ENCODE peak calls at places on chromosomes 6 and 20, in seven cellular contexts. E, F, Q, J, G, M and U are unnamed samples.
A peak's percentile ranks its signal among the peaks of the same experiment; 100 is the strongest.

GRCh38 chr6:116105247-116105646 is 4.6 kb downstream of the NT5DC1 start:
- DNase-seq in E (no peak), F (no peak), J (no peak), G (no peak), Q (no peak), M (no peak), U (no peak)

GRCh38 chr6:44663860-44664584 is 276.5 kb downstream of the CDC5L start:
- DNase-seq in Q (no peak), M (no peak), F (no peak), J (no peak), E (no peak), G (no peak), U (no peak)

GRCh38 chr6:98838027-98838426 is 3.7 kb downstream of the POU3F2 start:
- DNase-seq in G (no peak), M (no peak), F (no peak), E (no peak), J (no peak), Q (no peak), U (no peak)

GRCh38 chr6:25750911-25751310 is 3.6 kb upstream of the SLC17A4 start:
- DNase-seq in E (no peak), G (no peak), Q (no peak), J (peak; percentile 48), M (no peak), F (no peak), U (no peak)

GRCh38 chr20:46827718-46828458 is 66.8 kb upstream of the EYA2 start:
- DNase-seq in F (no peak), Q (no peak), E (no peak), G (no peak), J (no peak), M (no peak), U (no peak)

GRCh38 chr20:18805881-18806280 is 7.7 kb upstream of the SCP2D1 start:
- DNase-seq in J (no peak), F (no peak), E (no peak), Q (peak; percentile 55), M (peak; percentile 13), G (no peak), U (no peak)

GRCh38 chr20:47817573-47817972 is 32.3 kb upstream of the SULF2 start:
- DNase-seq in G (no peak), M (no peak), J (no peak), E (no peak), F (no peak), Q (peak; percentile 89), U (no peak)

GRCh38 chr6:130671119-130672104 is 155.8 kb upstream of the SMLR1 start:
- DNase-seq in Q (no peak), G (no peak), F (no peak), J (no peak), M (no peak), E (no peak), U (no peak)

GRCh38 chr6:34350937-34351217 is 41.6 kb downstream of the NUDT3 start:
- DNase-seq in G (no peak), Q (no peak), M (no peak), F (no peak), J (no peak), E (no peak), U (no peak)

DNA sequence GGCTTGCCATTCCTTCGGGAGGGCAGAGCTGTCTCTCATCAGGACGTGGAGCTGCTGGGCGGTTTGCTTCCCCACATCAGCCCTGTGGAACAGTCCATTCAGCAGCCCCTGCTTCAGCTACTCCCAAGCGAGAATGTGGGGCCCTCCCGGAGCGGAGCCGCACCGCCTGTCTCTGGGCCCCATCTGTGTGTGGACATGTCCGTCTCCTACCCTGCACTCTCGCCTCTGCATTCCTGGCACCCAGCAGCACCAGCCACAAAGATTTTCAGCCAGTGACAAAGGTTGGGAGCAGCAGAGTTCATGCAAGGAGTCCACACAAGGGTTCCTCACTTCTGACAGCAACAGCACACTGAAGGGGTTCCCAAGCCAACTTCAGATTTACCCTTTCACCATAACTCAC is 29.0 kb upstream of the SLC22A1 start:
- DNase-seq in G (no peak), Q (no peak), F (no peak), E (no peak), J (no peak), M (no peak), U (no peak)
- H3K36me3 ChIP-seq in G (peaks cover 60% of the 10 kb centered on the region), Q (peaks cover 36% of the 10 kb centered on the region), F (peaks cover 87% of the 10 kb centered on the region), E (no peaks in the 10 kb centered on the region), J (peaks cover 4% of the 10 kb centered on the region), M (peaks cover 7% of the 10 kb centered on the region), U (peaks cover 97% of the 10 kb centered on the region)

DNA sequence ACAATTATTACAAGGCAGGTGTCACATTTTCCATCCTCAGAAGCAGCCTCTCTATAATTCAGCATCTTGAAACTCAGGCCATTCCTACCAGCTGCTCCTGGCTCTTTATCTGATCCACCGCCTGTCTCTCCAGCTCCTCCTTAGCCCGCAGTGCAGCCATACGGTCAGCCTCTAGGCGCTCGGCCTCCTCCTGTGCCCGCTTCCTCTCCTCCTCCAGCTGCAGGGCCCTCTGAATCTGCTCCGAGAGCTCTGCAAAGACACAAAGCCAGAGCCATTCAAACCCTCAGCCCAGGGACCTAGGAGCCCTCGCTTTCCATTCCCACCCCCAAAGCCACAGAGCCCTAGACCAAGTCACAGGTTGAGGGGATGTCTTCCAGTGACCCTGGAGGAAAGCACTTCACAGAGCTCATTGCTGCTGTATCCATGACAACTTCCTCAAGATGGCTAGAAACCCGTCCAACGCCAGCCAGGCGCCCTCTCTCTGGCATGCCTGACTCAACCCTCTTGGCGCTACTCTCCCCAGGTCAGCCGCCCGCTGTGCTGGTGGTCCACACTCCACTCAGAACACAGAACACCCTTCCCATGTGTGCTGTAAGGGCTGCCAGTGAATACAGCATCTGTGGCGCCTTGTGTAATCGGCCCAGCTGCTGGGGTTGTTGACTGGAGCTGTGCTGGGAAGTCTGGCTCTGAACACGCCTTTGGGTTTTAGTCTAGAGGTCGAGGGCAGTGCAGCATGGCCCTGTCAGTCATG is 49.3 kb downstream of the EZR start:
- DNase-seq in J (no peak), F (no peak), E (no peak), M (no peak), Q (no peak), G (no peak), U (no peak)
- H3K36me3 ChIP-seq in J (peaks cover 17% of the 10 kb centered on the region), F (peaks cover 100% of the 10 kb centered on the region), E (peaks cover 3% of the 10 kb centered on the region), M (peaks cover 3% of the 10 kb centered on the region), Q (peaks cover 53% of the 10 kb centered on the region), G (peaks cover 59% of the 10 kb centered on the region), U (peaks cover 98% of the 10 kb centered on the region)

DNA sequence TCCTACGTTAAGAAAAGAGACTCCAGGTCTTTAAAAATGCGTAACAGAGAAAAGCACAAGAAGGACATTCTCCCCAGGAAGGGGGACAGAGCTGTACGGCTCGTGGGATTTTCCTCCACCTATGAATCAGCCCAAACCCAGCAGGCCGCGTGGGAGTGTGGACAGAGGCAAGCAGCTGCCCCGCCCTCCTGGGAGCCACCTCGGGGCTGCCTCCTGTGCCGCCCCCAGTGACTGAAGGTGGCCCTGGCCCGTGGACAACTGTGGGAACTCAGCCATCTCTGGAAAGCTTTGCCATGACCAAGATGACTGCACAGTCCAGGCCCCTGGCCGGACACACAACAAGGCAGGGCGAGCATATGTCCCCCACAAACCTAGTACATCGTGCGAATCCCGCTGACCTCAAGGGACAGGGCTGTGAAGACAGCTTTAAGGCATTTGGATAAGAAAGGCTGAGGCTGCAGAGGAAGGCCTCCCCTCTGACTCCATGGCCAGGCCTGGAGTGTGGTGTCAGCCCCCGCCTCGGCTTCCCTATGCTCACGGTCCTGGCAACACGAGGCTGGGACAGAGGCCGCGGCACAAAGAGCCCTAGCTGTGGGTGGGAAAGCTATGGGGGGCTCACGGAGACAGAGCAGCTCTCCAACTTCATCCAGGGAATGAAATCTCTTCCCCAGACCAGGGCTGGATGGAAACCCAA is 26.9 kb downstream of the PXDC1 start:
- DNase-seq in E (no peak), F (no peak), J (no peak), M (no peak), Q (no peak), G (no peak), U (no peak)
- H3K36me3 ChIP-seq in E (no peaks in the 10 kb centered on the region), F (no peaks in the 10 kb centered on the region), J (no peaks in the 10 kb centered on the region), M (no peaks in the 10 kb centered on the region), Q (peaks cover 29% of the 10 kb centered on the region), G (no peaks in the 10 kb centered on the region), U (peaks cover 76% of the 10 kb centered on the region)

GRCh38 chr6:126027601-126028000 is 41.3 kb downstream of the TRMT11 start:
- DNase-seq in F (no peak), M (no peak), E (no peak), J (no peak), Q (no peak), G (no peak), U (no peak)

GRCh38 chr6:126034671-126035070 is 48.3 kb downstream of the TRMT11 start:
- DNase-seq in G (no peak), E (no peak), Q (no peak), J (no peak), M (peak; percentile 11), F (no peak), U (no peak)

GRCh38 chr6:126035764-126036163 is 49.4 kb downstream of the TRMT11 start:
- DNase-seq in M (no peak), F (no peak), Q (no peak), J (no peak), E (no peak), G (no peak), U (no peak)

GRCh38 chr6:126033696-126034095 is 47.4 kb downstream of the TRMT11 start:
- DNase-seq in E (no peak), J (peak; percentile 69), Q (peak; percentile 63), M (peak; percentile 79), F (peak; percentile 63), G (peak; percentile 32), U (no peak)

DNA sequence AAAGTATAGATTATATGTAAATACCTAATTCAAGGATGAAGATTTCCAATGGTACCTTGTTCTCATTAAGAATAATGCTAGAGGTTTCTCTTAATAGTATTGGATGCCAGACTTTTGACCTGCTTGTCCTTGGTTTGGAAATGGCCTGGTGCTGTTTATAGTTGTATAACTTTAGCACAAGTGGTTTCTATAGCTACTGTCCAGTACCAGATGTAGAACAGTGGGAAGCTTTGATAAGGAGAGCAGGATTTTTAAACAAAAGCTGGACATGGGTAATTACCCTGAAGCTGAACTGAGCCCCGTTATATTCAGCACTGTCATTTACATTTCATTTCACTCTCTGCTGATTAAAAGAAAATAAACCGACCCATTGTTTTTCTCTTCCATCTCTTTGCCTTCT is 43.7 kb downstream of the TRMT11 start:
- DNase-seq in J (no peak), G (no peak), Q (no peak), M (no peak), E (no peak), F (no peak), U (no peak)
- H3K36me3 ChIP-seq in J (no peaks in the 10 kb centered on the region), G (no peaks in the 10 kb centered on the region), Q (peaks cover 1% of the 10 kb centered on the region), M (peaks cover 4% of the 10 kb centered on the region), E (no peaks in the 10 kb centered on the region), F (peaks cover 23% of the 10 kb centered on the region), U (peaks cover 26% of the 10 kb centered on the region)

GRCh38 chr20:34283844-34284243 is 19.3 kb downstream of the AHCY start:
- DNase-seq in J (no peak), Q (no peak), G (no peak), E (no peak), M (no peak), F (no peak), U (no peak)
- H3K36me3 ChIP-seq in J (no peaks in the 10 kb centered on the region), Q (peaks cover 43% of the 10 kb centered on the region), G (peaks cover 53% of the 10 kb centered on the region), E (no peaks in the 10 kb centered on the region), M (no peaks in the 10 kb centered on the region), F (peaks cover 12% of the 10 kb centered on the region), U (peaks cover 87% of the 10 kb centered on the region)

GRCh38 chr20:25214416-25214770 is 18.9 kb downstream of the ENTPD6 start:
- DNase-seq in J (no peak), E (no peak), Q (no peak), M (no peak), G (no peak), F (no peak), U (no peak)
- H3K36me3 ChIP-seq in J (peaks cover 17% of the 10 kb centered on the region), E (no peaks in the 10 kb centered on the region), Q (peaks cover 38% of the 10 kb centered on the region), M (no peaks in the 10 kb centered on the region), G (peaks cover 27% of the 10 kb centered on the region), F (peaks cover 64% of the 10 kb centered on the region), U (peaks cover 91% of the 10 kb centered on the region)